ENCODE peak calls at places on chromosomes 3 and 15, in ten cellular contexts. Z is lower lobe of right lung, O is RWPE1, I is MM.1S, L is ovary, V is transverse colon, P is neuronal stem cell, R is pancreas, M is kidney, J is cardiac muscle cell. X is an unnamed sample.

GRCh38 chr3:121748638-121749275 is 784 bp downstream of the GOLGB1 start:
- DNase-seq in I (peak), O (peak), L (no peak), R (peak), P (no peak), M (no peak), V (peak), Z (peak), J (no peak), X (no peak)

GRCh38 chr3:118817748-118818165 is 216.9 kb downstream of the IGSF11 start:
- DNase-seq in O (peak), V (peak), J (peak), L (no peak), R (peak), Z (no peak), P (peak), M (no peak), I (peak), X (peak)

GRCh38 chr3:147191795-147192385 is 214.5 kb downstream of the ZIC4 start:
- DNase-seq in P (peak), V (peak), R (no peak), M (no peak), J (peak), O (peak), Z (no peak), L (no peak), I (peak), X (peak)

GRCh38 chr3:41286305-41286704 is 87.0 kb downstream of the CTNNB1 start:
- DNase-seq in R (no peak), M (no peak), Z (no peak), V (no peak), J (no peak), O (no peak), P (no peak), I (no peak), L (no peak), X (no peak)

GRCh38 chr3:23422511-23422851 is 219.4 kb downstream of the UBE2E2 start:
- DNase-seq in R (no peak), O (no peak), Z (no peak), V (no peak), M (no peak), I (peak), P (no peak), L (no peak), J (no peak), X (no peak)

GRCh38 chr3:158809642-158810041 is 7.8 kb downstream of the MFSD1 start:
- DNase-seq in Z (no peak), J (no peak), M (no peak), L (no peak), R (no peak), O (no peak), V (no peak), I (peak), P (no peak), X (no peak)

GRCh38 chr3:37504583-37505357 is 330.4 kb upstream of the LRRFIP2 start:
- DNase-seq in Z (no peak), R (no peak), V (no peak), J (no peak), M (no peak), P (no peak), I (no peak), L (no peak), O (no peak), X (no peak)

GRCh38 chr3:106773795-106774194 is 603.4 kb upstream of the CCDC54 start:
- DNase-seq in I (no peak), L (no peak), Z (no peak), R (no peak), O (no peak), P (no peak), M (no peak), J (no peak), V (no peak), X (no peak)

GRCh38 chr3:194476784-194477183 is 10.0 kb downstream of the ATP13A3 start:
- DNase-seq in L (no peak), O (no peak), V (peak), R (no peak), P (no peak), I (no peak), Z (no peak), M (no peak), J (no peak), X (no peak)

GRCh38 chr3:127820871-127821853 is 1.2 kb downstream of the MGLL start:
- DNase-seq in M (no peak), L (no peak), J (no peak), P (no peak), R (no peak), I (no peak), V (peak), O (no peak), Z (peak), X (no peak)

GRCh38 chr15:68278345-68279217 is 1.0 kb downstream of the FEM1B start:
- DNase-seq in M (no peak), L (no peak), R (no peak), V (no peak), Z (no peak), P (no peak), J (peak), O (peak), I (peak), X (no peak)

GRCh38 chr15:98154863-98155262 is 194.4 kb downstream of the ARRDC4 start:
- DNase-seq in P (no peak), V (no peak), O (peak), M (no peak), Z (no peak), L (no peak), I (no peak), J (peak), R (no peak), X (peak)

GRCh38 chr3:52531636-52532516 is 1.8 kb downstream of the NT5DC2 start:
- DNase-seq in V (no peak), O (no peak), I (no peak), P (no peak), J (no peak), Z (no peak), R (peak), L (peak), M (peak), X (no peak)

GRCh38 chr3:130783629-130784028 is 37.0 kb upstream of the PIK3R4 start:
- DNase-seq in P (no peak), J (peak), O (no peak), R (no peak), M (no peak), I (no peak), Z (no peak), V (no peak), L (no peak), X (no peak)

GRCh38 chr15:56222302-56222701 is 21.4 kb downstream of the RFX7 start:
- DNase-seq in Z (no peak), P (no peak), R (no peak), M (no peak), V (no peak), J (no peak), I (no peak), O (no peak), L (no peak), X (no peak)

GRCh38 chr3:16277471-16277870 is 12.5 kb downstream of the OXNAD1 start:
- DNase-seq in P (no peak), J (no peak), O (no peak), R (no peak), I (no peak), Z (no peak), L (no peak), V (no peak), M (no peak), X (no peak)

GRCh38 chr3:64104691-64105101 is 81.4 kb upstream of the PSMD6 start:
- DNase-seq in R (no peak), O (peak), L (no peak), P (no peak), J (peak), V (no peak), I (no peak), M (no peak), Z (no peak), X (peak)

GRCh38 chr3:59240856-59241255 is 191.0 kb upstream of the CFAP20DC start:
- DNase-seq in I (no peak), J (no peak), P (no peak), O (no peak), L (no peak), Z (no peak), R (no peak), V (no peak), M (no peak), X (no peak)

GRCh38 chr3:187737401-187738088 is 7.7 kb downstream of the BCL6 start:
- DNase-seq in Z (peak), O (peak), L (peak), R (peak), P (no peak), M (peak), V (peak), I (no peak), J (peak), X (no peak)

GRCh38 chr15:99434506-99435137 is 131.2 kb upstream of the MEF2A start:
- DNase-seq in V (no peak), M (peak), J (no peak), L (no peak), R (no peak), P (no peak), I (no peak), O (no peak), Z (no peak), X (no peak)

GRCh38 chr3:45597166-45597565 is 2.6 kb downstream of the LIMD1 start:
- DNase-seq in J (peak), O (no peak), V (peak), Z (peak), L (no peak), P (no peak), M (no peak), I (no peak), R (no peak), X (no peak)
- H3K27ac ChIP-seq in J (no peak), O (peak), V (peak), Z (peak), L (no peak), P (no peak), M (no peak), I (peak), R (peak), X (no peak)

DNA sequence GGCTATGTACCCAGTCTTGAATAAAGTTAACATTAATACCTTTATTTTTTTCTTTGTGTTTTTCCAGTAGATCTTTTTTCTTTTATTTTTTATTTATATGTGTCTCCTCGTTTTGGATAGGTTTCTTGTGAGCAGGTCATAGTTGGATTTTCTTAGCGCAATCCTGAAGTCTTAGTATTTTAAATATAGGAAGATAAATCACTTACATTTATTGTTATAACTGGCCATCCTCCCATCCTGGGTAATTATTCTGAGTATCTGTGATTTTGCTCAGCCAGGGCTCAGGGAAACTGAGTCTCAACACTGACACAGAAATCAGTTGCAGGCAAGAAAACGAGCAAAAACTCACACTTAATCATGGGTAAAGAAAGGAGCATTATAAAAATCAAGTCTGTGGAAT is 11.6 kb upstream of the SLCO3A1 start:
- DNase-seq in P (no peak), M (no peak), R (no peak), J (no peak), V (no peak), Z (no peak), O (no peak), I (no peak), L (no peak), X (no peak)
- H3K27ac ChIP-seq in P (no peak), M (no peak), R (no peak), J (no peak), V (no peak), Z (no peak), O (no peak), I (no peak), L (no peak), X (no peak)

GRCh38 chr3:110414851-110415250 is 656.8 kb upstream of the NECTIN3 start:
- DNase-seq in Z (no peak), I (no peak), V (no peak), L (no peak), P (no peak), J (peak), O (peak), R (no peak), M (no peak), X (peak)
- H3K27ac ChIP-seq in Z (no peak), I (no peak), V (no peak), L (peak), P (no peak), J (no peak), O (no peak), R (no peak), M (no peak), X (peak)

DNA sequence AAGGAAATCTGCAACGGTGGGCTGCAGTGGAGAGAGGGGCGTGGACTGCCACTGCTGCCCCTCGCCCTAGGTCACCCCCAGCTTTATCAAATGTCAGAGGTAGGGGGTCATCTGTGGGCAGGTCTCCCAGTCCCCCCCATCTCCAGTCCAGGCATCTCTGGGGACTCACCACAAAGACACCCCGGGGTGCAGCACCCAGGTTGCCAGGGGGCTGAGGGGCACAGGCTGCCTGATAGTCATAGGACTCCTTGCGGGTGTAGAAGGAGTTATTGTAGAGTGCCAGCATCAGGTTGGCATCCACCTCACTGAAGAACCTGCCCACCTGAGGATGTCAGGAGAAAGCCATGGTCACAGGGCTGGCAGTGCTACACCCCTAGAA is 6.5 kb upstream of the TMEM115 start:
- DNase-seq in M (no peak), V (no peak), O (no peak), R (no peak), J (no peak), I (no peak), Z (no peak), L (no peak), P (no peak), X (no peak)
- H3K27ac ChIP-seq in M (no peak), V (no peak), O (peak), R (no peak), J (no peak), I (no peak), Z (peak), L (peak), P (no peak), X (no peak)

GRCh38 chr15:47756872-47757271 is 39.6 kb downstream of the SEMA6D start:
- DNase-seq in P (no peak), L (peak), I (peak), J (peak), O (peak), V (peak), R (no peak), Z (no peak), M (no peak), X (peak)
- H3K27ac ChIP-seq in P (no peak), L (no peak), I (peak), J (no peak), O (peak), V (no peak), R (no peak), Z (no peak), M (no peak), X (peak)

GRCh38 chr3:72347819-72348319 is 500.4 kb downstream of the SHQ1 start:
- DNase-seq in L (peak), I (no peak), O (peak), V (peak), Z (peak), J (no peak), P (no peak), M (peak), R (peak), X (peak)

GRCh38 chr3:72346526-72346926 is 501.7 kb downstream of the SHQ1 start:
- DNase-seq in L (no peak), I (no peak), M (no peak), R (no peak), Z (no peak), V (no peak), P (no peak), J (peak), O (peak), X (peak)

GRCh38 chr3:72350761-72351505 is 497.3 kb downstream of the SHQ1 start:
- DNase-seq in L (no peak), O (no peak), Z (no peak), I (no peak), V (no peak), J (no peak), P (no peak), R (no peak), M (no peak), X (no peak)

GRCh38 chr3:72345980-72346379 is 502.3 kb downstream of the SHQ1 start:
- DNase-seq in V (no peak), M (no peak), O (no peak), P (no peak), Z (no peak), I (no peak), L (no peak), J (no peak), R (no peak), X (no peak)

GRCh38 chr3:72348357-72348756 is 499.9 kb downstream of the SHQ1 start:
- DNase-seq in P (no peak), I (no peak), O (no peak), J (no peak), V (no peak), L (no peak), M (no peak), R (no peak), Z (no peak), X (no peak)
- H3K27ac ChIP-seq in P (no peak), I (no peak), O (peak), J (no peak), V (peak), L (no peak), M (no peak), R (no peak), Z (no peak), X (peak)

DNA sequence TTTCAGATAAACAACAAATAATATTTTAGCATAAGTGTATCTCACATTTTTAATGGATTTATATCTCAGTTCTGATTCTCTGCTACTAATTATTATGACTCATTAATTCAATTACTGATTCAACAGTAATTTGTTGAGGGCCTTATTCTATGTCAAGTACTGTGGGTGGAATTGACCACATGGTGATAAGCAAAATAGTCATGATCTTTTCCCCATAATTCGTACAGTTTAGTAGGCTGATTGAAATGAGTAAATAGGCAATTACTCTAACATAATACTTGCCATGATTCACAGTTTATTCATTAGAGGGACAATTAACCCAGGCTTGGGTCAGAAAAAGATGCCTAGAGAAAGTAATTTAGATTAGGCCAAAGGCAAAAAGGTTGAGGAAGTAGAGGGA is 60.9 kb upstream of the SLC4A7 start:
- DNase-seq in L (no peak), Z (no peak), V (no peak), M (no peak), R (no peak), P (no peak), I (no peak), O (no peak), J (no peak), X (no peak)
- H3K27ac ChIP-seq in L (no peak), Z (no peak), V (peak), M (no peak), R (no peak), P (no peak), I (no peak), O (no peak), J (no peak), X (peak)

GRCh38 chr3:99702953-99703352 is 64.6 kb downstream of the COL8A1 start:
- DNase-seq in J (no peak), P (no peak), O (no peak), R (no peak), Z (no peak), I (no peak), V (no peak), L (no peak), M (no peak), X (no peak)

GRCh38 chr3:99706410-99706809 is 68.0 kb downstream of the COL8A1 start:
- DNase-seq in P (no peak), L (no peak), J (peak), Z (no peak), M (no peak), V (peak), I (peak), O (no peak), R (no peak), X (no peak)

GRCh38 chr3:99704417-99704816 is 66.0 kb downstream of the COL8A1 start:
- DNase-seq in V (no peak), J (no peak), M (no peak), O (no peak), L (no peak), I (no peak), Z (no peak), R (no peak), P (no peak), X (no peak)

GRCh38 chr3:99700637-99701268 is 62.4 kb downstream of the COL8A1 start:
- DNase-seq in Z (no peak), J (peak), V (no peak), I (peak), M (no peak), R (no peak), L (no peak), O (no peak), P (no peak), X (no peak)

DNA sequence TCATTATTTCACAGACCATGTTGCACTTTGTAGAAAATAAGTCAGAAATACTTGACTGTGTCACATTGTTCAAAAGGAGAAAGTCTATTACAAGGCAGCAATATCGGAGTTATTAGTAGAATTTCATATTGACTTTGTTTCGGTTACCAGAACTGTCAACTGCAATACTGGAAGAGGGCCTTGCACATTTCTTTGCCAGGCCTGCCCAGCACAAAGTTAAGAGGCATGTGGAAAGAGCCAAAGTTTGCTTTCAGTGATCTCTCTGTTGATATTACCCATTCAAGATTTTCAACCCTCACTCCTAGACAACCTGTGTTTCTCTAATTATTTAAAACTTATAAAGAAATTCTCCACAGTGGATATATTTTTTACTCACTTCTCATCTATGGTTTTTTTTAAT is 65.1 kb downstream of the COL8A1 start:
- DNase-seq in L (no peak), P (no peak), Z (no peak), R (no peak), I (peak), V (no peak), O (no peak), M (no peak), J (no peak), X (no peak)
- H3K27ac ChIP-seq in L (no peak), P (no peak), Z (no peak), R (no peak), I (no peak), V (no peak), O (no peak), M (no peak), J (no peak), X (no peak)

GRCh38 chr3:61820306-61820992 is 259.1 kb downstream of the PTPRG start:
- DNase-seq in M (no peak), P (no peak), J (no peak), V (no peak), L (no peak), R (no peak), Z (no peak), O (no peak), I (no peak), X (no peak)
- H3K27ac ChIP-seq in M (no peak), P (no peak), J (no peak), V (no peak), L (no peak), R (no peak), Z (no peak), O (no peak), I (no peak), X (no peak)